ENCODE peak calls at places on chromosomes 16 and 17, in eight cellular contexts. H, R, J, B, E, O, X and P are unnamed samples.

GRCh38 chr17:47708312-47708863 is 14.4 kb downstream of the TBKBP1 start:
- DNase-seq in X (no peak), B (no peak), J (no peak), O (no peak), R (no peak), E (no peak), H (no peak), P (no peak)

GRCh38 chr17:6648181-6648580 is 3.2 kb downstream of the MED31 start:
- DNase-seq in X (no peak), R (no peak), J (no peak), E (peak; percentile 27), O (no peak), H (no peak), B (no peak), P (peak; percentile 53)

GRCh38 chr16:51326131-51326856 is 175.2 kb upstream of the SALL1 start:
- DNase-seq in X (no peak), H (peak; percentile 59), O (no peak), J (no peak), R (no peak), B (no peak), E (peak; percentile 61), P (no peak)

GRCh38 chr16:76309639-76310335 is 32.6 kb downstream of the CNTNAP4 start:
- DNase-seq in H (no peak), X (no peak), E (no peak), B (no peak), R (no peak), O (no peak), J (no peak), P (no peak)

GRCh38 chr16:70575376-70575775 is 51.8 kb downstream of the SF3B3 start:
- DNase-seq in R (no peak), O (no peak), E (no peak), B (no peak), X (no peak), H (no peak), J (no peak), P (no peak)

GRCh38 chr17:39675390-39676082 is 7.3 kb downstream of the PNMT start:
- DNase-seq in H (no peak), O (no peak), X (no peak), B (no peak), J (no peak), E (no peak), R (no peak), P (no peak)

GRCh38 chr17:72100445-72100844 is 20.4 kb upstream of the SOX9 start:
- DNase-seq in B (no peak), H (no peak), R (no peak), O (no peak), X (no peak), J (no peak), E (no peak), P (no peak)

GRCh38 chr17:17647521-17648178 is 33.6 kb upstream of the RAI1 start:
- DNase-seq in H (no peak), J (no peak), R (no peak), X (no peak), O (no peak), E (no peak), B (no peak), P (no peak)

GRCh38 chr16:50195276-50195675 is 42.2 kb downstream of the TENT4B start:
- DNase-seq in O (no peak), E (no peak), B (no peak), R (no peak), X (no peak), J (no peak), H (no peak), P (peak; percentile 44)

GRCh38 chr17:73947281-73947975 is 256.1 kb upstream of the RPL38 start:
- DNase-seq in J (no peak), E (no peak), B (no peak), O (no peak), X (no peak), H (no peak), R (no peak), P (no peak)

GRCh38 chr17:38417210-38417951 is 10.9 kb upstream of the ARHGAP23 start:
- DNase-seq in H (no peak), X (no peak), B (no peak), J (no peak), E (no peak), R (no peak), O (no peak), P (no peak)

GRCh38 chr17:48003686-48004120 is 32.8 kb downstream of the CDK5RAP3 start:
- DNase-seq in O (peak; percentile 63), R (peak; percentile 96), J (no peak), H (no peak), B (no peak), X (no peak), E (no peak), P (no peak)

GRCh38 chr16:21994856-21995465 is 6.0 kb downstream of the PDZD9 start:
- DNase-seq in O (peak; percentile 21), H (no peak), B (no peak), X (no peak), J (no peak), R (no peak), E (no peak), P (no peak)

GRCh38 chr17:79785900-79786810 is 8.2 kb downstream of the CBX2 start:
- DNase-seq in O (no peak), H (no peak), X (no peak), J (no peak), E (no peak), B (no peak), R (no peak), P (no peak)

GRCh38 chr17:61444831-61445230 is 7.4 kb upstream of the TBX4 start:
- DNase-seq in R (no peak), O (no peak), X (peak; percentile 86), B (no peak), H (no peak), E (no peak), J (no peak), P (no peak)

GRCh38 chr17:5531019-5531418 is 44.7 kb downstream of the MIS12 start:
- DNase-seq in J (no peak), B (no peak), E (no peak), X (no peak), R (no peak), O (no peak), H (no peak), P (no peak)

GRCh38 chr16:67658849-67659674 is 998 bp downstream of the ACD start:
- DNase-seq in B (no peak), H (no peak), O (no peak), X (no peak), J (no peak), R (no peak), E (no peak), P (no peak)

GRCh38 chr16:678858-679807 is 1.1 kb upstream of the STUB1 start:
- DNase-seq in B (peak; percentile 44), H (no peak), O (peak; percentile 82), J (no peak), E (peak; percentile 48), R (no peak), X (no peak), P (peak; percentile 77)

GRCh38 chr17:76700627-76701470 is 9.9 kb downstream of the MXRA7 start:
- DNase-seq in B (no peak), E (peak; percentile 88), H (peak; percentile 66), O (peak; percentile 78), X (peak; percentile 71), J (no peak), R (no peak), P (peak; percentile 83)

GRCh38 chr17:72659811-72660210 is 432.7 kb downstream of the SLC39A11 start:
- DNase-seq in R (no peak), J (no peak), B (no peak), X (no peak), O (no peak), E (no peak), H (no peak), P (no peak)

GRCh38 chr16:53921042-53921441 is 217.1 kb downstream of the FTO start:
- DNase-seq in X (no peak), R (no peak), J (no peak), B (no peak), O (no peak), E (no peak), H (no peak), P (no peak)

GRCh38 chr16:546909-547770 is 13.1 kb upstream of the PRR35 start:
- DNase-seq in B (no peak), E (no peak), J (no peak), X (no peak), R (no peak), O (peak; percentile 92), H (no peak), P (peak; percentile 46)

GRCh38 chr16:8887952-8888560 is 5.9 kb downstream of the LITAFD start:
- DNase-seq in B (no peak), X (no peak), J (no peak), R (no peak), O (no peak), H (no peak), E (peak; percentile 38), P (peak; percentile 48)

GRCh38 chr17:32849879-32850278 is 27.0 kb downstream of the MYO1D start:
- DNase-seq in E (no peak), R (no peak), X (no peak), J (no peak), H (no peak), O (no peak), B (no peak), P (no peak)

GRCh38 chr17:73909156-73909555 is 264.9 kb upstream of the SDK2 start:
- DNase-seq in X (no peak), E (no peak), B (no peak), R (no peak), J (no peak), H (no peak), O (no peak), P (no peak)

GRCh38 chr16:30747331-30747730 is 894 bp upstream of the PHKG2 start:
- DNase-seq in X (no peak), E (no peak), B (no peak), R (no peak), J (no peak), O (no peak), H (no peak), P (no peak)

GRCh38 chr16:86714166-86714565 is 135.8 kb downstream of the FOXL1 start:
- DNase-seq in B (no peak), E (peak; percentile 33), O (peak; percentile 47), J (no peak), X (peak; percentile 30), R (no peak), H (no peak), P (peak; percentile 15)

GRCh38 chr17:1126801-1127550 is 52.8 kb downstream of the ABR start:
- DNase-seq in R (no peak), H (no peak), J (no peak), B (no peak), X (no peak), E (no peak), O (no peak), P (no peak)

GRCh38 chr16:59573528-59574271 is 839.6 kb upstream of the GOT2 start:
- DNase-seq in X (peak; percentile 2), B (no peak), E (peak; percentile 71), H (peak; percentile 84), J (no peak), R (no peak), O (no peak), P (no peak)

GRCh38 chr16:71672125-71672524 is 46.1 kb downstream of the MARVELD3 start:
- DNase-seq in E (no peak), J (no peak), R (no peak), H (no peak), X (no peak), B (no peak), O (no peak), P (no peak)

GRCh38 chr16:88854306-88855111 is 2.2 kb downstream of the GALNS start:
- DNase-seq in R (no peak), J (no peak), B (peak; percentile 13), X (no peak), E (no peak), H (no peak), O (no peak), P (no peak)

GRCh38 chr17:29086628-29087332 is 43.8 kb downstream of the PIPOX start:
- DNase-seq in J (no peak), X (no peak), B (no peak), O (peak; percentile 64), E (no peak), H (no peak), R (no peak), P (no peak)

GRCh38 chr16:62644030-62644812 is 608.0 kb upstream of the CDH8 start:
- DNase-seq in H (no peak), O (no peak), R (no peak), B (no peak), J (no peak), E (no peak), X (no peak), P (no peak)

GRCh38 chr16:9932919-9933653 is 249.1 kb downstream of the GRIN2A start:
- DNase-seq in X (no peak), R (no peak), J (no peak), H (no peak), E (no peak), O (no peak), B (no peak), P (no peak)